ENCODE peak calls at places on chromosome 3, in five cellular contexts. T, U, Q, J and R are unnamed samples.

GRCh38 chr3:146177072-146177936 is 16.3 kb upstream of the PLOD2 start:
- DNase-seq in T (no peak), U (no peak), Q (no peak), J (no peak), R (no peak)

GRCh38 chr3:143134446-143134845 is 14.9 kb downstream of the CHST2 start:
- DNase-seq in T (no peak), U (no peak), Q (no peak), J (no peak), R (no peak)

GRCh38 chr3:145776782-145777408 is 384.1 kb downstream of the PLOD2 start:
- DNase-seq in T (peak), U (peak), Q (no peak), J (peak), R (peak)

GRCh38 chr3:36681867-36682266 is 82.5 kb downstream of the DCLK3 start:
- DNase-seq in T (no peak), U (no peak), Q (no peak), J (no peak), R (no peak)

GRCh38 chr3:19734453-19734852 is 199.6 kb downstream of the EFHB start:
- DNase-seq in T (no peak), U (no peak), Q (no peak), J (no peak), R (no peak)

GRCh38 chr3:100634493-100635272 is 25.3 kb downstream of the ADGRG7 start:
- DNase-seq in T (peak), U (no peak), Q (peak), J (peak), R (no peak)

GRCh38 chr3:53708001-53708621 is 138.1 kb downstream of the CHDH start:
- DNase-seq in T (peak), U (no peak), Q (peak), J (no peak), R (no peak)

GRCh38 chr3:160376681-160377080 is 22.3 kb downstream of the IFT80 start:
- DNase-seq in T (no peak), U (no peak), Q (no peak), J (no peak), R (no peak)

GRCh38 chr3:47083786-47084185 is 80.1 kb downstream of the SETD2 start:
- DNase-seq in T (no peak), U (no peak), Q (no peak), J (no peak), R (no peak)

GRCh38 chr3:87191641-87192040 is 35.5 kb upstream of the CHMP2B start:
- DNase-seq in T (no peak), U (no peak), Q (no peak), J (no peak), R (peak)

GRCh38 chr3:157333551-157333991 is 103.1 kb upstream of the PTX3 start:
- DNase-seq in T (no peak), U (no peak), Q (no peak), J (peak), R (peak)

GRCh38 chr3:136604961-136605360 is 147.2 kb downstream of the STAG1 start:
- DNase-seq in T (no peak), U (no peak), Q (no peak), J (no peak), R (no peak)

GRCh38 chr3:30658328-30659052 is 52.1 kb downstream of the TGFBR2 start:
- DNase-seq in T (no peak), U (no peak), Q (no peak), J (peak), R (peak)

GRCh38 chr3:67087788-67088187 is 89.7 kb downstream of the KBTBD8 start:
- DNase-seq in T (no peak), U (no peak), Q (no peak), J (no peak), R (no peak)

GRCh38 chr3:53084310-53085001 is 38.6 kb upstream of the SFMBT1 start:
- DNase-seq in T (peak), U (no peak), Q (peak), J (no peak), R (no peak)

GRCh38 chr3:72848703-72849081 is 447 bp upstream of the SHQ1 start:
- DNase-seq in T (no peak), U (no peak), Q (no peak), J (peak), R (no peak)

GRCh38 chr3:117104381-117104780 is 394.8 kb downstream of the TUSC7 start:
- DNase-seq in T (no peak), U (no peak), Q (no peak), J (no peak), R (no peak)

GRCh38 chr3:14077310-14077709 is 47.4 kb downstream of the CHCHD4 start:
- DNase-seq in T (no peak), U (no peak), Q (no peak), J (no peak), R (no peak)

GRCh38 chr3:104438761-104439160 is 927.9 kb upstream of the ALCAM start:
- DNase-seq in T (no peak), U (no peak), Q (no peak), J (no peak), R (no peak)

GRCh38 chr3:192845196-192845855 is 72.3 kb downstream of the MB21D2 start:
- DNase-seq in T (no peak), U (no peak), Q (no peak), J (peak), R (no peak)

GRCh38 chr3:159196316-159196715 is 394.5 kb downstream of the MFSD1 start:
- DNase-seq in T (no peak), U (no peak), Q (no peak), J (no peak), R (no peak)

GRCh38 chr3:60497922-60498321 is 753.3 kb downstream of the FHIT start:
- DNase-seq in T (no peak), U (no peak), Q (no peak), J (no peak), R (no peak)

GRCh38 chr3:197484204-197484901 is 71.4 kb downstream of the BDH1 start:
- DNase-seq in T (no peak), U (no peak), Q (no peak), J (no peak), R (no peak)

GRCh38 chr3:100185847-100186246 is 71.5 kb upstream of the FILIP1L start:
- DNase-seq in T (no peak), U (no peak), Q (no peak), J (no peak), R (no peak)

GRCh38 chr3:18445421-18446066 is 20.4 kb upstream of the SATB1 start:
- DNase-seq in T (peak), U (no peak), Q (no peak), J (no peak), R (no peak)

GRCh38 chr3:46864051-46864881 is 1.0 kb upstream of the MYL3 start:
- DNase-seq in T (peak), U (no peak), Q (no peak), J (no peak), R (no peak)

GRCh38 chr3:78707616-78708015 is 1060.2 kb downstream of the ROBO1 start:
- DNase-seq in T (peak), U (no peak), Q (no peak), J (no peak), R (no peak)

GRCh38 chr3:129623447-129624118 is 17.1 kb upstream of the PLXND1 start:
- DNase-seq in T (peak), U (no peak), Q (no peak), J (no peak), R (no peak)

GRCh38 chr3:197750396-197750831 is 731 bp downstream of the FYTTD1 start:
- DNase-seq in T (peak), U (peak), Q (peak), J (peak), R (no peak)

GRCh38 chr3:193673845-193674244 is 80.8 kb downstream of the OPA1 start:
- DNase-seq in T (no peak), U (no peak), Q (no peak), J (no peak), R (no peak)

GRCh38 chr3:189389346-189389745 is 217.6 kb downstream of the TPRG1 start:
- DNase-seq in T (no peak), U (no peak), Q (no peak), J (no peak), R (no peak)

GRCh38 chr3:146469206-146470017 is at the start of gene PLSCR2:
- DNase-seq in T (peak), U (peak), Q (peak), J (no peak), R (no peak)

GRCh38 chr3:123880998-123881561 is 3.1 kb downstream of the MYLK start:
- DNase-seq in T (peak), U (peak), Q (no peak), J (peak), R (no peak)

GRCh38 chr3:52415769-52416168 is 29.1 kb downstream of the SEMA3G start:
- DNase-seq in T (no peak), U (no peak), Q (no peak), J (no peak), R (no peak)

GRCh38 chr3:52225452-52226228 is at the start of gene TLR9:
- DNase-seq in T (peak), U (no peak), Q (no peak), J (no peak), R (no peak)

GRCh38 chr3:143476965-143477640 is 357.5 kb downstream of the CHST2 start:
- DNase-seq in T (no peak), U (no peak), Q (no peak), J (no peak), R (no peak)

GRCh38 chr3:107208100-107208499 is 169.1 kb upstream of the CCDC54 start:
- DNase-seq in T (no peak), U (peak), Q (no peak), J (peak), R (peak)

GRCh38 chr3:88189361-88189810 is 39.6 kb downstream of the C3orf38 start:
- DNase-seq in T (no peak), U (no peak), Q (no peak), J (no peak), R (no peak)

GRCh38 chr3:180408654-180409053 is 193.3 kb upstream of the TTC14 start:
- DNase-seq in T (no peak), U (no peak), Q (no peak), J (no peak), R (no peak)

GRCh38 chr3:120646771-120647449 is 35.1 kb downstream of the HGD start:
- DNase-seq in T (no peak), U (no peak), Q (no peak), J (no peak), R (no peak)

GRCh38 chr3:5105050-5105449 is 17.0 kb upstream of the ARL8B start:
- DNase-seq in T (no peak), U (no peak), Q (no peak), J (no peak), R (no peak)

GRCh38 chr3:5102532-5102931 is 19.6 kb upstream of the ARL8B start:
- DNase-seq in T (no peak), U (no peak), Q (no peak), J (no peak), R (no peak)

GRCh38 chr3:5098346-5098745 is 23.7 kb upstream of the ARL8B start:
- DNase-seq in T (no peak), U (no peak), Q (no peak), J (no peak), R (no peak)

DNA sequence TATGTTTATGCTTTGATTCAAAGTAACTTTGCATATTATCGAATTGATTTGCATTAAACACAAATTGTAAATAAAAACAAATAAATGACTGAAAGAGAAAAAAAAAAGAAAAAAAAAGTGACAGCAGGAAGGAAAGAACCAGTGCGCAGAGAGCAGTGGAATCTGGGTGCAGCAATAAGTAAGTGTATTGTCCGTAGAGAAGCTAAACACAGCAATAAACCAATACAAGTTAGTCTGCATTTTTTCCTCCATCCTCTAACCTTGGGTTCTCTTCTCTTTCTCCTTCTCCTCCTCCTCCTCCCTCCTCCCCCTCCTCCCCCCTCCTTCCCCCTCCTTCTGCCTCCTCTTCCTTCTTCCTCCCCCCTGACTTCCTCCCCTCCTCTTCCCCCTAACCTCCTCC is 18.3 kb upstream of the ARL8B start:
- DNase-seq in T (no peak), U (no peak), Q (no peak), J (no peak), R (no peak)
- H3K4me3 ChIP-seq in T (no peak), U (no peak), Q (no peak), J (no peak), R (no peak)

GRCh38 chr3:29384640-29385039 is 103.8 kb downstream of the RBMS3 start:
- DNase-seq in T (peak), U (no peak), Q (no peak), J (peak), R (peak)
- TF ChIP-seq CTCF in T (no peak), U (no peak), Q (no peak), J (no peak), R (no peak)

DNA sequence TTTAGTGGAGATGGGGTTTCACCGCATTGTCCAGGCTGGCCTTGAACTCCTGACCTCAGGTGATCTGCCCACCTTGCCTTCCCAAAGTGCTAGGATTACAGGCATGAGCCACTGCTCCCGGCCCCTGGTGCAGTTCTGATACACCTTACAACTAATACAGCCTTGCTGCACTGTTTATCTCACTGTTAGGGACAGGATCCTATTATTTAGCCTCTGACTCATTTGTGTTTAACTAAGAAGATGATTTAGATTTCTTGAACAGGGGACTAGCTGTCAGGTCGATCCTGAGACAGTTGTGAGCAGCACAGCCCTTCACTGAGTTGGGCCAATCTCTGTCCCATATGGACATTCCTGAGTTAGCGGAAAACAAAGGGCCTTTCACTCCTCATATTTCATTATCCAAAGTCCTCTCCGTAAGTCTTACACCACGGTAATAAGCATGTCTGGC is 19.2 kb downstream of the GYG1 start:
- DNase-seq in T (no peak), U (no peak), Q (no peak), J (no peak), R (no peak)
- H3K4me3 ChIP-seq in T (no peak), U (no peak), Q (no peak), J (no peak), R (no peak)

GRCh38 chr3:56980798-56981390 is 79.6 kb upstream of the SPATA12 start:
- DNase-seq in T (no peak), U (peak), Q (peak), J (peak), R (peak)
- TF ChIP-seq CTCF in T (no peak), U (no peak), Q (no peak), J (no peak), R (no peak)

GRCh38 chr3:114213262-114213668 is 24.1 kb downstream of the ZNF80 start:
- DNase-seq in T (peak), U (no peak), Q (no peak), J (peak), R (no peak)

GRCh38 chr3:114212646-114213045 is 24.7 kb downstream of the ZNF80 start:
- DNase-seq in T (peak), U (no peak), Q (no peak), J (no peak), R (no peak)

GRCh38 chr3:114213669-114214541 is 23.5 kb downstream of the ZNF80 start:
- DNase-seq in T (peak), U (no peak), Q (no peak), J (peak), R (peak)

GRCh38 chr3:114216186-114216970 is 21.0 kb downstream of the ZNF80 start:
- DNase-seq in T (no peak), U (no peak), Q (no peak), J (peak), R (no peak)

DNA sequence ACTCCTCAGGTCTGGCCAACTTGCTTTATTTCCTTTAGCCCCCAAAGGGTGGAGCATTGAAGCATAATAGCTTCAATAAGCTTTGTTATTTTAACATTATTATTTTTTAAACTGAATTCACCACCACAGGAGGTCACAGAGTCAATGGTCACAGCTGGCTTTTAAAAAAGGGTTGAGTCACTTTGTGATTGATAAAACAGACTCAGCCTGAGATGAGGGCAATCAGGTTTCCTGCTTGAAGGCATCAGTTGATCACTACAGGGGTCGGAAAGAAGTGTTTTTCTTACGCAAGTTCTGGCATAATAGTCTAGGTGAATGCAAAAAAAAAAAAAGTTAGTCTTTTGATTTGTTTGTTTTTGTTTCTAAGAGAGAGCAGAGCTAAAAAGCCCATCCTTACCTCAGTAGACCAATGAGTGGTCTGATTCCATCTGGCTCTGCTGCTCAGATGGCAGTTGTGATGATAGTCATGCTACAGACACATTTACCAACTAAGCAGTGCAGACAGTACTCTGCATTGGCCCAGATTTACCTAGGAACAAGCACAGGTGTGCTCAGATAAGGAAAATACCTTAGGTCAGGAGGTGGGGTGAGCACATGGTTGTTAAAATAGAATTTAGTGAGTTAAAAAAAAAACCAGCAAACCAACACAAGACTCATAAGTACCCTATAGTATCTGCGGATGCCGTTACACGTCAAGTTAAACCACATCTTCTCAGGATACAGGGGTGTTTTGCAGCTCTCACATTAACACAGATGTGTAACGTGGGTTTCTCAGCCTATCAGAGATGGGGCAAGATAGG is 22.6 kb downstream of the ZNF80 start:
- DNase-seq in T (peak), U (no peak), Q (no peak), J (no peak), R (no peak)
- H3K4me3 ChIP-seq in T (no peak), U (no peak), Q (no peak), J (peak), R (peak)

GRCh38 chr3:137709011-137709601 is 55.0 kb upstream of the SOX14 start:
- DNase-seq in T (peak), U (peak), Q (no peak), J (peak), R (no peak)
- TF ChIP-seq CTCF in T (peak), U (peak), Q (peak), J (no peak), R (no peak)